ENCODE peak calls at places on chromosomes 12 and 14, in four cellular contexts. S is ovary, G is A549, V is IMR-90. N is an unnamed sample.

GRCh38 chr14:68607081-68607851 is 185.6 kb downstream of the ZFP36L1 start:
- DNase-seq in S (peak; percentile 73), G (no peak), V (peak; percentile 64), N (no peak)

GRCh38 chr14:31596691-31597090 is 35.5 kb downstream of the NUBPL start:
- DNase-seq in S (no peak), G (no peak), V (peak; percentile 22), N (no peak)

GRCh38 chr12:47828008-47828966 is 8.6 kb upstream of the HDAC7 start:
- DNase-seq in S (no peak), G (no peak), V (no peak), N (no peak)

GRCh38 chr12:90951418-90952110 is 3.4 kb downstream of the CCER1 start:
- DNase-seq in S (no peak), G (no peak), V (no peak), N (no peak)

GRCh38 chr14:61620130-61620946 is 75.0 kb upstream of the HIF1A start:
- DNase-seq in S (no peak), G (no peak), V (peak; percentile 89), N (no peak)

GRCh38 chr12:115426732-115427131 is 742.8 kb upstream of the TBX3 start:
- DNase-seq in S (no peak), G (peak; percentile 35), V (no peak), N (no peak)

GRCh38 chr14:104174051-104174450 is 35.7 kb downstream of the KIF26A start:
- DNase-seq in S (no peak), G (no peak), V (no peak), N (no peak)

GRCh38 chr12:45959728-45960127 is 30.6 kb downstream of the SCAF11 start:
- DNase-seq in S (no peak), G (no peak), V (no peak), N (no peak)

GRCh38 chr14:53004976-53005375 is 54.1 kb upstream of the FERMT2 start:
- DNase-seq in S (no peak), G (no peak), V (peak; percentile 26), N (no peak)

GRCh38 chr12:115088328-115088994 is 404.5 kb upstream of the TBX3 start:
- DNase-seq in S (no peak), G (no peak), V (no peak), N (peak; percentile 13)

GRCh38 chr12:69977991-69978390 is 153.0 kb downstream of the MYRFL start:
- DNase-seq in S (no peak), G (no peak), V (no peak), N (no peak)

GRCh38 chr12:110367209-110367864 is 36.2 kb downstream of the ANAPC7 start:
- DNase-seq in S (no peak), G (no peak), V (peak; percentile 40), N (no peak)

GRCh38 chr12:110369992-110370391 is 33.5 kb downstream of the ANAPC7 start:
- DNase-seq in S (no peak), G (no peak), V (no peak), N (no peak)

GRCh38 chr12:110370732-110371141 is 32.8 kb downstream of the ANAPC7 start:
- DNase-seq in S (no peak), G (no peak), V (no peak), N (no peak)

GRCh38 chr12:110365743-110366473 is 37.6 kb downstream of the ANAPC7 start:
- DNase-seq in S (no peak), G (no peak), V (no peak), N (no peak)

GRCh38 chr12:110366474-110367208 is 36.9 kb downstream of the ANAPC7 start:
- DNase-seq in S (no peak), G (no peak), V (no peak), N (no peak)
- H3K27ac ChIP-seq in S (peak overlapping the region; percentile 13), G (no peak overlapping the region), V (peak overlapping the region; percentile 57), N (no peak overlapping the region)

DNA sequence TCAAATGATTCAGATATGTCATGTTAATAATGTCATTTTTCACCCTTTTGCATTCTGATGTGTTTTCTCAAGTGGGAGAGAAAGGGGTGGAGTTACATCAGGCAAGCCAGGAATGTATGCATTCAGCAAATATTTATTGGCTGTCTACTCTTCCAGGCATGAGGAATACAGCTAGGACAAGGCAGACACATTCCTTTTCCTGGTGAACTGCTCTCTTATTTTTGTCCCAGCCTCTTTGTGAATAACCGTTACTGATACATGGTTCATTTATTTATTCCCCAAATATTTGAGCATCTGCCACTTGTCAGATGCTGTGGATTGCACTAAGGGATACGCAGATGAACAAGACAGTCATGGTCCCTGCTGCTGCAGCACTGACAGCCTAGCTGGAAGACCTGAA is 6.1 kb downstream of the PELI2 start:
- DNase-seq in S (no peak), G (no peak), V (peak; percentile 31), N (no peak)
- H3K4me1 ChIP-seq in S (peaks cover 14% of the 10 kb centered on the region), G (no peaks in the 10 kb centered on the region), V (peaks cover 14% of the 10 kb centered on the region), N (no peaks in the 10 kb centered on the region)

GRCh38 chr14:24315807-24316596 is 4.7 kb downstream of the LTB4R start:
- DNase-seq in S (peak; percentile 68), G (no peak), V (no peak), N (peak; percentile 76)
- H3K4me3 ChIP-seq in S (no peak overlapping the region), G (no peak overlapping the region), V (no peak overlapping the region), N (peak overlapping the region; percentile 34)

GRCh38 chr12:66399626-66399931 is 97.3 kb downstream of the HELB start:
- DNase-seq in S (no peak), G (no peak), V (no peak), N (no peak)
- H3K27ac ChIP-seq in S (no peak overlapping the region), G (no peak overlapping the region), V (no peak overlapping the region), N (no peak overlapping the region)

GRCh38 chr12:98572010-98572409 is 21.5 kb upstream of the SLC25A3 start:
- DNase-seq in S (no peak), G (peak; percentile 29), V (no peak), N (no peak)
- H3K4me1 ChIP-seq in S (no peaks in the 10 kb centered on the region), G (peaks cover 16% of the 10 kb centered on the region), V (no peaks in the 10 kb centered on the region), N (no peaks in the 10 kb centered on the region)

GRCh38 chr12:106309671-106310313 is 7.3 kb downstream of the TCP11L2 start:
- DNase-seq in S (no peak), G (no peak), V (peak; percentile 75), N (peak; percentile 30)
- H3K4me3 ChIP-seq in S (no peak overlapping the region), G (no peak overlapping the region), V (no peak overlapping the region), N (no peak overlapping the region)

GRCh38 chr12:31772685-31773222 is 43.9 kb upstream of the AMN1 start:
- DNase-seq in S (no peak), G (peak; percentile 34), V (no peak), N (no peak)
- H3K27ac ChIP-seq in S (no peak overlapping the region), G (no peak overlapping the region), V (no peak overlapping the region), N (no peak overlapping the region)

N was measured in psoas muscle.